ENCODE peak calls at places on chromosomes 7 and 10, in seven cellular contexts. Z is NCI-H774; K is lower lobe of right lung; O is adrenal gland; X is activated naive CD4-positive, alpha-beta T cell; E is fibroblast of gingiva; G is CD4-positive, CD25-positive, alpha-beta regulatory T cell. T is an unnamed sample.

GRCh38 chr10:55627526-55628170 is 733.4 kb downstream of the ZWINT start:
- DNase-seq in K (peak), X (no peak), E (no peak), O (peak), G (no peak), Z (no peak), T (no peak)

GRCh38 chr7:88226886-88227516 is 7.2 kb upstream of the SRI start:
- DNase-seq in Z (no peak), G (no peak), X (no peak), E (peak), K (peak), O (no peak), T (peak)

GRCh38 chr7:79610905-79611304 is 157.4 kb upstream of the MAGI2 start:
- DNase-seq in K (no peak), O (no peak), X (no peak), Z (no peak), G (no peak), E (no peak), T (no peak)

GRCh38 chr10:116444527-116445142 is 17.0 kb downstream of the PNLIPRP3 start:
- DNase-seq in Z (no peak), X (no peak), O (no peak), K (no peak), E (no peak), G (peak), T (no peak)

GRCh38 chr7:150895809-150896208 is 43.5 kb downstream of the AOC1 start:
- DNase-seq in Z (no peak), K (no peak), X (no peak), O (no peak), E (no peak), G (no peak), T (no peak)

GRCh38 chr7:22210355-22210754 is 146.6 kb downstream of the RAPGEF5 start:
- DNase-seq in O (no peak), K (no peak), Z (no peak), X (no peak), E (no peak), G (no peak), T (no peak)

GRCh38 chr7:3568516-3568915 is 267.5 kb downstream of the SDK1 start:
- DNase-seq in E (no peak), K (no peak), G (no peak), X (no peak), O (no peak), Z (no peak), T (no peak)

GRCh38 chr10:128418819-128419218 is 292.6 kb upstream of the MKI67 start:
- DNase-seq in X (no peak), E (no peak), K (no peak), G (no peak), Z (no peak), O (no peak), T (no peak)

GRCh38 chr7:100817097-100817496 is 10.2 kb downstream of the EPHB4 start:
- DNase-seq in K (no peak), E (no peak), Z (no peak), X (no peak), G (no peak), O (no peak), T (no peak)

GRCh38 chr7:2938514-2939192 is 94.5 kb upstream of the GNA12 start:
- DNase-seq in E (no peak), K (peak), O (no peak), X (no peak), G (no peak), Z (no peak), T (no peak)

GRCh38 chr10:100341953-100342626 is 4.9 kb upstream of the SCD start:
- DNase-seq in E (peak), O (peak), K (no peak), Z (peak), G (peak), X (peak), T (peak)

GRCh38 chr10:5035356-5035755 is 31.7 kb upstream of the AKR1C2 start:
- DNase-seq in Z (no peak), K (no peak), O (no peak), X (no peak), E (no peak), G (no peak), T (no peak)

GRCh38 chr10:26480909-26481703 is 43.0 kb downstream of the APBB1IP start:
- DNase-seq in O (no peak), E (no peak), G (no peak), Z (no peak), X (no peak), K (no peak), T (no peak)

GRCh38 chr7:113267885-113268284 is 149.5 kb upstream of the SMIM30 start:
- DNase-seq in E (peak), G (no peak), X (no peak), Z (no peak), K (no peak), O (no peak), T (no peak)

GRCh38 chr10:42962902-42963231 is 114.0 kb upstream of the RET start:
- DNase-seq in G (no peak), E (no peak), Z (no peak), X (no peak), K (no peak), O (no peak), T (peak)

GRCh38 chr10:73889014-73889413 is 14.7 kb upstream of the CAMK2G start:
- DNase-seq in K (peak), X (no peak), O (no peak), G (no peak), E (peak), Z (no peak), T (peak)